ENCODE peak calls at places on chromosomes 1 and 21, in ten cellular contexts. One of them, this sample, is unnamed.

GRCh38 chr1:179774033-179774432 is 30.9 kb downstream of the FAM163A start:
- DNase-seq in DMS79: peak; percentile 83
- DNase-seq in kidney tubule cell: no peak
- DNase-seq in foreskin keratinocyte: no peak
- DNase-seq in NCI-H2081: no peak
- DNase-seq in lower lobe of right lung: no peak
- DNase-seq in epithelial cell of prostate: no peak
- DNase-seq in Caki2: no peak
- DNase-seq in RCC 7860: no peak
- DNase-seq in HT-29: no peak
- DNase-seq in this sample: peak; percentile 33

GRCh38 chr1:108502624-108503023 is 52.5 kb downstream of the NBPF6 start:
- DNase-seq in NCI-H2081: no peak
- DNase-seq in DMS79: no peak
- DNase-seq in kidney tubule cell: peak; percentile 52
- DNase-seq in lower lobe of right lung: no peak
- DNase-seq in epithelial cell of prostate: no peak
- DNase-seq in HT-29: no peak
- DNase-seq in Caki2: no peak
- DNase-seq in foreskin keratinocyte: peak; percentile 9
- DNase-seq in RCC 7860: peak; percentile 67
- DNase-seq in this sample: no peak

GRCh38 chr1:63322944-63323865 is 838 bp downstream of the FOXD3 start:
- DNase-seq in NCI-H2081: peak; percentile 54
- DNase-seq in foreskin keratinocyte: no peak
- DNase-seq in DMS79: peak; percentile 29
- DNase-seq in RCC 7860: no peak
- DNase-seq in lower lobe of right lung: peak; percentile 55
- DNase-seq in HT-29: no peak
- DNase-seq in epithelial cell of prostate: no peak
- DNase-seq in Caki2: no peak
- DNase-seq in kidney tubule cell: peak; percentile 22
- DNase-seq in this sample: peak; percentile 95

GRCh38 chr1:201896951-201897391 is 8.3 kb downstream of the SHISA4 start:
- DNase-seq in foreskin keratinocyte: peak; percentile 78
- DNase-seq in kidney tubule cell: peak; percentile 44
- DNase-seq in lower lobe of right lung: no peak
- DNase-seq in HT-29: peak; percentile 46
- DNase-seq in epithelial cell of prostate: no peak
- DNase-seq in NCI-H2081: no peak
- DNase-seq in DMS79: no peak
- DNase-seq in Caki2: peak; percentile 26
- DNase-seq in RCC 7860: no peak
- DNase-seq in this sample: peak; percentile 27

GRCh38 chr1:83761084-83761760 is 237.7 kb downstream of the TTLL7 start:
- DNase-seq in kidney tubule cell: no peak
- DNase-seq in HT-29: no peak
- DNase-seq in DMS79: no peak
- DNase-seq in RCC 7860: no peak
- DNase-seq in NCI-H2081: peak; percentile 45
- DNase-seq in foreskin keratinocyte: no peak
- DNase-seq in lower lobe of right lung: no peak
- DNase-seq in epithelial cell of prostate: no peak
- DNase-seq in Caki2: no peak
- DNase-seq in this sample: no peak

GRCh38 chr21:31768720-31769119 is 36.8 kb upstream of the SCAF4 start:
- DNase-seq in Caki2: no peak
- DNase-seq in NCI-H2081: no peak
- DNase-seq in HT-29: no peak
- DNase-seq in kidney tubule cell: no peak
- DNase-seq in epithelial cell of prostate: no peak
- DNase-seq in lower lobe of right lung: no peak
- DNase-seq in DMS79: no peak
- DNase-seq in RCC 7860: no peak
- DNase-seq in foreskin keratinocyte: no peak
- DNase-seq in this sample: no peak

GRCh38 chr1:36889846-36890245 is 144.5 kb downstream of the GRIK3 start:
- DNase-seq in lower lobe of right lung: no peak
- DNase-seq in RCC 7860: no peak
- DNase-seq in Caki2: peak; percentile 6
- DNase-seq in kidney tubule cell: no peak
- DNase-seq in NCI-H2081: no peak
- DNase-seq in foreskin keratinocyte: no peak
- DNase-seq in DMS79: no peak
- DNase-seq in HT-29: no peak
- DNase-seq in epithelial cell of prostate: no peak
- DNase-seq in this sample: no peak

GRCh38 chr1:63615809-63616420 is 22.7 kb downstream of the PGM1 start:
- DNase-seq in Caki2: peak; percentile 51
- DNase-seq in RCC 7860: peak; percentile 63
- DNase-seq in NCI-H2081: peak; percentile 67
- DNase-seq in HT-29: peak; percentile 90
- DNase-seq in foreskin keratinocyte: peak; percentile 52
- DNase-seq in kidney tubule cell: peak; percentile 75
- DNase-seq in lower lobe of right lung: no peak
- DNase-seq in epithelial cell of prostate: no peak
- DNase-seq in DMS79: no peak
- DNase-seq in this sample: peak; percentile 83

GRCh38 chr1:71343686-71344416 is 263.0 kb upstream of the ZRANB2 start:
- DNase-seq in Caki2: no peak
- DNase-seq in epithelial cell of prostate: peak; percentile 33
- DNase-seq in lower lobe of right lung: no peak
- DNase-seq in NCI-H2081: no peak
- DNase-seq in HT-29: peak; percentile 15
- DNase-seq in foreskin keratinocyte: no peak
- DNase-seq in kidney tubule cell: no peak
- DNase-seq in DMS79: no peak
- DNase-seq in RCC 7860: no peak
- DNase-seq in this sample: peak; percentile 59

GRCh38 chr1:118101989-118102388 is 83.0 kb downstream of the SPAG17 start:
- DNase-seq in epithelial cell of prostate: no peak
- DNase-seq in lower lobe of right lung: no peak
- DNase-seq in NCI-H2081: no peak
- DNase-seq in foreskin keratinocyte: no peak
- DNase-seq in kidney tubule cell: no peak
- DNase-seq in Caki2: no peak
- DNase-seq in DMS79: no peak
- DNase-seq in RCC 7860: no peak
- DNase-seq in HT-29: no peak
- DNase-seq in this sample: no peak

GRCh38 chr1:67675800-67676199 is 9.2 kb upstream of the GADD45A start:
- DNase-seq in DMS79: no peak
- DNase-seq in RCC 7860: no peak
- DNase-seq in epithelial cell of prostate: no peak
- DNase-seq in kidney tubule cell: no peak
- DNase-seq in Caki2: no peak
- DNase-seq in lower lobe of right lung: no peak
- DNase-seq in HT-29: no peak
- DNase-seq in NCI-H2081: no peak
- DNase-seq in foreskin keratinocyte: no peak
- DNase-seq in this sample: no peak

GRCh38 chr1:2204384-2205190 is 10.0 kb upstream of the FAAP20 start:
- DNase-seq in Caki2: peak; percentile 44
- DNase-seq in NCI-H2081: peak; percentile 83
- DNase-seq in epithelial cell of prostate: no peak
- DNase-seq in kidney tubule cell: peak; percentile 68
- DNase-seq in DMS79: no peak
- DNase-seq in lower lobe of right lung: peak; percentile 88
- DNase-seq in HT-29: peak; percentile 22
- DNase-seq in RCC 7860: peak; percentile 8
- DNase-seq in foreskin keratinocyte: no peak
- DNase-seq in this sample: peak; percentile 53

GRCh38 chr1:19495816-19496528 is 10.6 kb upstream of the CAPZB start:
- DNase-seq in lower lobe of right lung: no peak
- DNase-seq in HT-29: no peak
- DNase-seq in Caki2: no peak
- DNase-seq in RCC 7860: no peak
- DNase-seq in foreskin keratinocyte: no peak
- DNase-seq in epithelial cell of prostate: no peak
- DNase-seq in kidney tubule cell: no peak
- DNase-seq in NCI-H2081: no peak
- DNase-seq in DMS79: no peak
- DNase-seq in this sample: no peak

GRCh38 chr1:109887890-109888289 is 22.8 kb upstream of the CSF1 start:
- DNase-seq in RCC 7860: no peak
- DNase-seq in Caki2: no peak
- DNase-seq in NCI-H2081: no peak
- DNase-seq in DMS79: no peak
- DNase-seq in foreskin keratinocyte: no peak
- DNase-seq in epithelial cell of prostate: no peak
- DNase-seq in kidney tubule cell: no peak
- DNase-seq in HT-29: no peak
- DNase-seq in lower lobe of right lung: no peak
- DNase-seq in this sample: no peak